ENCODE peak calls at places on chromosome 1, in eight cellular contexts. O is OCI-LY7; P is hepatocyte; B is ovary; D is fibroblast of lung; X is CD8-positive, alpha-beta T cell; J is uterus; G is PC-9. Y is an unnamed sample.

GRCh38 chr1:36085686-36086526 is 2.0 kb downstream of the TEKT2 start:
- DNase-seq in G (no peak), O (no peak), D (no peak), X (no peak), P (no peak), J (no peak), B (no peak), Y (no peak)

GRCh38 chr1:62977321-62977720 is 193.4 kb downstream of the ATG4C start:
- DNase-seq in D (peak; percentile 0), J (no peak), G (no peak), O (no peak), P (no peak), X (no peak), B (no peak), Y (no peak)

GRCh38 chr1:180675586-180675985 is 43.8 kb downstream of the XPR1 start:
- DNase-seq in J (no peak), G (no peak), P (no peak), B (no peak), D (no peak), X (no peak), O (no peak), Y (peak; percentile 26)

GRCh38 chr1:79760521-79760920 is 754.0 kb upstream of the ADGRL4 start:
- DNase-seq in B (no peak), P (no peak), O (no peak), X (no peak), D (peak; percentile 9), G (no peak), J (no peak), Y (no peak)

GRCh38 chr1:111399792-111400610 is 27.5 kb downstream of the OVGP1 start:
- DNase-seq in O (peak; percentile 67), J (peak; percentile 37), D (peak; percentile 73), X (peak; percentile 30), B (peak; percentile 20), P (peak; percentile 80), G (peak; percentile 46), Y (peak; percentile 21)

GRCh38 chr1:216929870-216930582 is 206.8 kb upstream of the ESRRG start:
- DNase-seq in J (no peak), D (no peak), O (no peak), G (no peak), B (no peak), P (no peak), X (no peak), Y (peak; percentile 80)

GRCh38 chr1:12249181-12249580 is 19.4 kb downstream of the VPS13D start:
- DNase-seq in O (no peak), B (no peak), D (no peak), X (no peak), J (no peak), P (no peak), G (no peak), Y (no peak)

GRCh38 chr1:41501581-41501980 is 17.1 kb upstream of the EDN2 start:
- DNase-seq in P (no peak), O (no peak), B (no peak), X (no peak), D (no peak), G (no peak), J (no peak), Y (peak; percentile 79)

GRCh38 chr1:38512789-38513188 is 346.8 kb downstream of the RRAGC start:
- DNase-seq in J (peak; percentile 19), G (no peak), P (no peak), D (no peak), X (no peak), B (no peak), O (no peak), Y (peak; percentile 9)

GRCh38 chr1:156420209-156421061 is 51.4 kb downstream of the RHBG start:
- DNase-seq in G (no peak), B (no peak), O (no peak), D (no peak), J (no peak), P (no peak), X (peak; percentile 54), Y (no peak)

GRCh38 chr1:24248859-24249258 is 61.8 kb upstream of the IFNLR1 start:
- DNase-seq in G (no peak), P (no peak), J (no peak), D (no peak), B (no peak), X (no peak), O (peak; percentile 25), Y (no peak)

GRCh38 chr1:66605419-66605997 is 71.6 kb downstream of the SGIP1 start:
- DNase-seq in O (no peak), J (no peak), D (no peak), B (no peak), X (no peak), P (no peak), G (no peak), Y (no peak)

GRCh38 chr1:119731741-119732430 is 20.2 kb downstream of the PHGDH start:
- DNase-seq in P (no peak), D (no peak), O (no peak), X (no peak), B (no peak), G (no peak), J (no peak), Y (no peak)
- TF ChIP-seq CTCF in P (no peak), D (no peak), O (no peak), X (no peak), B (no peak), G (no peak), J (no peak), Y (no peak)

GRCh38 chr1:202129453-202130274 is 6.9 kb downstream of the GPR37L1 start:
- DNase-seq in G (no peak), D (no peak), J (no peak), O (no peak), B (no peak), X (no peak), P (peak; percentile 3), Y (no peak)
- H3K27ac ChIP-seq in G (no peak overlapping the region), D (no peak overlapping the region), J (peak overlapping the region; percentile 93), O (no peak overlapping the region), B (peak overlapping the region; percentile 36), X (no peak overlapping the region), P (no peak overlapping the region), Y (no peak overlapping the region)

GRCh38 chr1:30695481-30695880 is 27.9 kb downstream of the MATN1 start:
- DNase-seq in B (no peak), O (no peak), P (no peak), X (no peak), D (peak; percentile 22), G (no peak), J (peak; percentile 77), Y (no peak)
- H3K4me1 ChIP-seq in B (no peaks in the 10 kb centered on the region), O (no peaks in the 10 kb centered on the region), P (peaks cover 4% of the 10 kb centered on the region), X (no peaks in the 10 kb centered on the region), D (no peaks in the 10 kb centered on the region), G (peaks cover under 1% of the 10 kb centered on the region), J (peaks cover 45% of the 10 kb centered on the region), Y (no peaks in the 10 kb centered on the region)

DNA sequence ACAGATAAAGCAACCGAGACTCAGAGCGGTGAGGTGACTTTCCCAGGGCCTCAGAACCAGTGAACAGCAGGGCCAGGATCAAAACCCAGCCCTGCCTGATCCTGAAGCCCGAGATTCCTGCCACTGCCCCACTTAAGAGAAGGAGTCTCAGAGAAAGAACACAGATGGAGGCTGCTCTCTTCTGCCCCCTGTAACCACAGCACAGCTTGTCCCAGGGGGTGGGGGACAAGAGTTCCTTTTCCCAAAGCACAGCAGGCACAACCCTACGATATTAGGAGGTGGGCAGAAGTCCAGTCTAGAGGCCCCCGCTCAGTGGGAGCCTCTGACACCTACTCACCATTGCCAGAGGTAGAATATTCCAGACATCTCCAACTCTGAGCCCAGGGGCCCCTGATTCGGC is 24.0 kb upstream of the VWA5B1 start:
- DNase-seq in O (no peak), J (no peak), D (no peak), P (no peak), G (no peak), X (no peak), B (no peak), Y (no peak)
- TF ChIP-seq CTCF in O (no peak), J (no peak), D (no peak), P (no peak), G (no peak), X (no peak), B (no peak), Y (no peak)

DNA sequence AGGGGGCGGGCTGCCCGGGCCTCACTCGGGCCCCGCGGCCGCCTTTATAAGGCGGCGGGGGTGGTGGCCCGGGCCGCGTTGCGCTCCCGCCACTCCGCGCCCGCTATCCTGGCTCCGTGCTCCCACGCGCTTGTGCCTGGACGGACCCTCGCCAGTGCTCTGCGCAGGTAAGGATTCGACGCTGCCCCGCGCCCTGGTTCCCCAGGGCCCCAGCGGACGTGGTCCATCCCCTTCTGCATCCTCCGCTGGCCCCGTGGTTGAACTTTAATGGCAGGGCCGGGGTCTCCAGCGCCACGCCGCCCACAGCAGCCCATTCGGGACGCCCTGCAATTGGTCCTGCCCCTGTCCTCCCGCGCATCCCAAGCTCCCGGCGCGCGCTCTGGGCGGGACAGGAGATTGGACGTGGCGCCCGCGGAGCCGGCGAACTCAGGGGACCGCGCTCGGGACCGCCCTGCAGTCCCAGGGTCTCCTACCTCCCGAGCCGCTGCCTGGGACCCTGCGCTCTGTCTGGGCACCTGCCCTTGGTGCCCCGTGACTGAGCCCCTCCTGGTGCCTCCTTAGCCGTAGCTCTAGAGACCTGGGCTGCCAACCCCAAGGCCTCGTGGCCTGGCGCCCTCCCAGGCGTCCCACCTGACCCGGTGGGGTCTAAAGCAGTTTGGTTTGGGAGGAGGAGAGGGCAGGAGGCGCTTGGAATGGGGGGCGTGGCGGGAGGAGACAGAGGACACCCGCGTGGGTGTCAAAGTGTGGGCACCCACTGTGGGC is at the start of gene ALPL:
- DNase-seq in B (no peak), J (no peak), P (no peak), O (no peak), D (no peak), X (no peak), G (no peak), Y (no peak)
- H3K27ac ChIP-seq in B (no peak within 1 kb of the TSS), J (no peak within 1 kb of the TSS), P (no peak within 1 kb of the TSS), O (no peak within 1 kb of the TSS), D (no peak within 1 kb of the TSS), X (no peak within 1 kb of the TSS), G (no peak within 1 kb of the TSS), Y (no peak within 1 kb of the TSS)

GRCh38 chr1:198367296-198367695 is 173.2 kb downstream of the ATP6V1G3 start:
- DNase-seq in G (no peak), J (no peak), P (no peak), D (no peak), B (no peak), X (no peak), O (no peak), Y (no peak)
- H3K4me1 ChIP-seq in G (no peaks in the 10 kb centered on the region), J (no peaks in the 10 kb centered on the region), P (no peaks in the 10 kb centered on the region), D (no peaks in the 10 kb centered on the region), B (no peaks in the 10 kb centered on the region), X (no peaks in the 10 kb centered on the region), O (no peaks in the 10 kb centered on the region), Y (no peaks in the 10 kb centered on the region)

GRCh38 chr1:87673748-87674147 is 345.1 kb downstream of the LMO4 start:
- DNase-seq in D (peak; percentile 11), G (no peak), X (no peak), P (no peak), J (no peak), O (no peak), B (no peak), Y (no peak)
- TF ChIP-seq CTCF in D (no peak), G (no peak), X (no peak), P (peak; percentile 31), J (no peak), O (no peak), B (no peak), Y (peak; percentile 24)

DNA sequence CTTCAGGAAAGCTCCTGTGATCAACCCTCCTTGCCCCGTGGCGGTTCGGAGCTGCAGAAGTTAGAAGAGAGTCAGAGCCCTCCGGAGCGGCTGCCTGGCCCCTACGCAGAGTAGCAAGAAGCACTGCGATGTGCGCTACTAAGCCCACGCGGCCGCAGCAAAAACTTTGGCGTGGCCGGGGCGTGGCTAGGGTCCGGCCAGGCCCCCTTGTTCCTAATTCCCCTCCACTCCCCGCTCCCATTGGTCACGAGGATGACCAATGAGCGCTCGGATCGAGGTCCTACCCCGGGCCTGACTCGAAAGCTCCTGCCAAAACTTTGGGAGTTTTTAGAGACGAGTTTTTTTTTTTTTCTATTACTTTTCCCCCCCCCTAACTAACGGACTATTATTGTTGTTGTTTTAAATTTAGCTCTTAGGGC is at the start of gene HLX:
- DNase-seq in J (peak; percentile 86), O (no peak), G (peak; percentile 51), D (peak; percentile 95), B (peak; percentile 79), P (peak; percentile 59), X (no peak), Y (no peak)
- H3K27ac ChIP-seq in J (peak within 1 kb of the TSS; percentile 89), O (no peak within 1 kb of the TSS), G (no peak within 1 kb of the TSS), D (peak within 1 kb of the TSS; percentile 84), B (peak within 1 kb of the TSS; percentile 65), P (peak within 1 kb of the TSS; percentile 18), X (no peak within 1 kb of the TSS), Y (no peak within 1 kb of the TSS)

Y was measured in foreskin keratinocyte.